ENCODE peak calls at places on chromosomes 16 and 17, in seven cellular contexts. E is epithelial cell of esophagus, P is lower leg skin, X is hepatocyte, C is A673, Y is HCT116, N is choroid plexus epithelial cell. Q is an unnamed sample.

GRCh38 chr17:38328620-38329019 is 15.1 kb downstream of the GPR179 start:
- DNase-seq in E (no peak), P (no peak), X (peak; percentile 1), C (no peak), Y (no peak), N (no peak), Q (no peak)

GRCh38 chr17:75352079-75352569 is 53.4 kb downstream of the GRB2 start:
- DNase-seq in E (peak; percentile 78), P (no peak), X (peak; percentile 60), C (no peak), Y (no peak), N (peak; percentile 27), Q (no peak)

GRCh38 chr16:29994613-29995329 is 646 bp downstream of the HIRIP3 start:
- DNase-seq in E (peak; percentile 91), P (peak; percentile 56), X (no peak), C (peak; percentile 36), Y (no peak), N (peak; percentile 42), Q (no peak)

GRCh38 chr16:8850279-8850885 is 18.4 kb downstream of the CARHSP1 start:
- DNase-seq in E (peak; percentile 91), P (no peak), X (no peak), C (no peak), Y (no peak), N (peak; percentile 82), Q (no peak)

GRCh38 chr17:77647531-77647930 is 311.0 kb upstream of the TNRC6C start:
- DNase-seq in E (no peak), P (no peak), X (no peak), C (no peak), Y (no peak), N (no peak), Q (no peak)

GRCh38 chr16:6482861-6483530 is 849.6 kb upstream of the RBFOX1 start:
- DNase-seq in E (no peak), P (no peak), X (no peak), C (no peak), Y (no peak), N (no peak), Q (no peak)

GRCh38 chr16:89687092-89687940 is 827 bp downstream of the CDK10 start:
- DNase-seq in E (peak; percentile 47), P (no peak), X (peak; percentile 91), C (no peak), Y (no peak), N (peak; percentile 63), Q (no peak)

GRCh38 chr16:85894266-85894665 is 4.7 kb upstream of the IRF8 start:
- DNase-seq in E (no peak), P (no peak), X (no peak), C (no peak), Y (peak; percentile 38), N (no peak), Q (no peak)

GRCh38 chr16:57003439-57004386 is 14.4 kb downstream of the NLRC5 start:
- DNase-seq in E (no peak), P (no peak), X (no peak), C (no peak), Y (no peak), N (no peak), Q (no peak)

GRCh38 chr16:67928147-67928546 is 3.5 kb downstream of the CTRL start:
- DNase-seq in E (no peak), P (no peak), X (no peak), C (no peak), Y (no peak), N (no peak), Q (no peak)

GRCh38 chr17:41649923-41650519 is 25.6 kb upstream of the KRT17 start:
- DNase-seq in E (no peak), P (no peak), X (no peak), C (no peak), Y (no peak), N (no peak), Q (no peak)

GRCh38 chr17:5694507-5694906 is 110.2 kb upstream of the NLRP1 start:
- DNase-seq in E (no peak), P (no peak), X (no peak), C (peak; percentile 66), Y (no peak), N (no peak), Q (no peak)

GRCh38 chr17:55577687-55578086 is 66.4 kb upstream of the SMIM36 start:
- DNase-seq in E (no peak), P (no peak), X (no peak), C (no peak), Y (no peak), N (peak; percentile 46), Q (no peak)

GRCh38 chr16:80347002-80347401 is 193.8 kb upstream of the DYNLRB2 start:
- DNase-seq in E (no peak), P (no peak), X (no peak), C (no peak), Y (no peak), N (no peak), Q (no peak)

GRCh38 chr16:72649254-72649944 is 398.5 kb downstream of the ZFHX3 start:
- DNase-seq in E (no peak), P (no peak), X (no peak), C (no peak), Y (no peak), N (no peak), Q (no peak)

GRCh38 chr16:15427648-15428239 is 6.6 kb upstream of the BMERB1 start:
- DNase-seq in E (peak; percentile 45), P (peak; percentile 49), X (peak; percentile 57), C (peak; percentile 87), Y (peak; percentile 50), N (peak; percentile 94), Q (no peak)

GRCh38 chr16:58035356-58036170 is 10.0 kb downstream of the MMP15 start:
- DNase-seq in E (no peak), P (no peak), X (no peak), C (no peak), Y (no peak), N (no peak), Q (no peak)

GRCh38 chr16:85029413-85029794 is 1.8 kb downstream of the KIAA0513 start:
- DNase-seq in E (peak; percentile 80), P (no peak), X (peak; percentile 69), C (peak; percentile 46), Y (no peak), N (no peak), Q (no peak)

DNA sequence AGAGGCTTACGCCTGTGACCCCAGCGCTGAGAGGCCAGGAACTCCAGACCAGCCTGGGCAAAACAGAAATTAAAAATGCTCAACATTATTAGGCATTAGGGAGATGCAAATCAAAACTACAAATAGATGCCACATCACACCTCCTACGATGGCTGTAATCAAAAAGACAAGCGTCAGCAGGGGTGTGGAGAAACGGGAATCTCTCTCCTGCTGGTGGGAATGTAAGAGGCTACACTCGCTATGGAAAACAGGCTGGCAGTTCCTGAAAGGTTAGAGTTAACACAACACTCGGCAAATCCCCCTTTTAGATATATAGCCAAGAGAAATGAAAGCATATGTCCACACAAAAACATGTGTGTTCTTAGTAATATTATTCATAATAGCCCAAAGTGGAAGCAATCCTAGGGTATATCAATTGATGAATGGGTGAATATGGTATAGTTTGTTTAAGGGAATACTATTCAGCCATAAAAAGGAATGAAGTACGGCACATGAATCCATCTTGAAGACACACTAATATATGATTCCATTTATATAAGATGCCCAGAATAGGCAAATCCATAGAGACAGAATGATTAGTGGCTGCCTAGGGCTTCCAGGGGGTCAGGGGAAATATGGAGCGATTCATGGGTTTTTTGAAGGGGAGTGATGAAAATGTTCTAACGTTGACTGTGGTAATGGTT is 1.8 kb upstream of the NPRL3 start:
- DNase-seq in E (no peak), P (no peak), X (no peak), C (no peak), Y (no peak), N (no peak), Q (no peak)
- TF ChIP-seq CTCF in E (no peak), P (no peak), X (no peak), C (no peak), Y (no peak), N (no peak), Q (no peak)

GRCh38 chr16:66660422-66661209 is 35.9 kb downstream of the CMTM4 start:
- DNase-seq in E (peak; percentile 82), P (peak; percentile 43), X (peak; percentile 84), C (peak; percentile 67), Y (no peak), N (peak; percentile 90), Q (no peak)
- TF ChIP-seq CTCF in E (peak; percentile 38), P (no peak), X (peak; percentile 33), C (peak; percentile 15), Y (no peak), N (peak; percentile 61), Q (peak; percentile 18)

DNA sequence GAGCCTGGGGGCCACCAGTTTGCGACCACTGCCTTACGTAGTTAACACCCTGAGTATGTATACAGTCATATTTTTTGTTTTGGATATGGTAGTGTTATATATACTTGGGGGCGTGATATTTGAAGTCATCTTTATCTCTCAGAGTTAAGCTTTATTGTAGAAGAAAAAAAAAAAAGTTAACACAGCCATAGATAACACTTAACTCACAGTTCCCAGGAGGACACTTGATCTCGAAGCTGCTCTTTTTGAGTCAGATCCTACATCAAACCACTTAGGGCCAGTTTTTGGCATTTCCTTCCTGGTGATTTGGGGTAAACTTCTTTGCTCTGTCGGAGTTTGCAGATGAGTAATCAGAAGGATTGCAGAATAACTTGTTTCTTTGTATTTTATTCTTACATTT is 5.8 kb downstream of the ITPRIPL2 start:
- DNase-seq in E (peak; percentile 77), P (no peak), X (no peak), C (peak; percentile 69), Y (no peak), N (peak; percentile 90), Q (no peak)
- TF ChIP-seq CTCF in E (no peak), P (no peak), X (no peak), C (no peak), Y (no peak), N (no peak), Q (no peak)

GRCh38 chr17:10318540-10318939 is 54.3 kb downstream of the MYH13 start:
- DNase-seq in E (no peak), P (no peak), X (no peak), C (no peak), Y (no peak), N (no peak), Q (no peak)

GRCh38 chr17:10314332-10314731 is 58.5 kb downstream of the MYH13 start:
- DNase-seq in E (no peak), P (no peak), X (no peak), C (no peak), Y (no peak), N (no peak), Q (no peak)

GRCh38 chr17:10313037-10313672 is 59.7 kb downstream of the MYH13 start:
- DNase-seq in E (no peak), P (no peak), X (no peak), C (no peak), Y (no peak), N (no peak), Q (no peak)

DNA sequence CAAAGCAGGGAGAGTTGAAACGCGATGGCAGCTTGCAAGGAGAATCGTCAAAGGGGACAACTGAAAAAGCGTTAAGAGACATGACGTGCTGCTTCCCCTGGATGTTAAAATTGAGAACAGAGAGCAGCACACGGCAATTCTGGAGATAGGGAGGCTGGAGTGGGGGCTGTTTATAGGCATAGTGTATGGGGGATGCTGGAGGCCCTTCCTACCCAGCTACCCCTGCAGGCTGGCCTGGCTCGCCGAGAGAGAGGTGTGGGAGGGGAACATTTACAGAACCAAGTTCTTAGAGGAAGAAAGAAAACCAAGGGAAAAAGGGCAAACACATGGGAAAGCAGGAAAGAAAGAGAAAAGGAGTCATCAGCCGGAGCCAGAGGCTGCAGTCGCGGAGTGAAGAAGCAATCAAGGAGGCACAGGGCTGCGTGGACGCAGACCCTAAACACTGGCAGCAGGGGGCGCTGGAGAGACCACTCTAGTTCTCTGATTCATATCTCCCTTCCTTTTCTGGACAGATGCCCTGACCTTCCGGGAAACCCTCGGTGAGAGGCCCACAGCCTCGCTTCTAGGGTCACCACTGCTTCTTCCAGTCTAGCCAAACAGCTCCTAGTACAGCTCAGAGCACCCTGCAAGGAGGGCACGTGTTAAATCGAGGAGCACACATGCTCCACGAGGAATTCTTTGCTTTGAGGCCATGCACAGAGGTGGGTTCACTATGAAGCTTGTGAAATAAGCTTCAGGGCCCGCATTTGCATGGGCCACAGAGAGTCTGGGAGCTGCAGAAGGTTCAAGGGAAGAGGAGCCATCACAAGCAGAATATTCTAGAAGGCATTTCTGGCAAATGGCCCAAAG is 55.6 kb downstream of the MYH13 start:
- DNase-seq in E (no peak), P (peak; percentile 61), X (peak; percentile 72), C (peak; percentile 64), Y (peak; percentile 31), N (peak; percentile 28), Q (no peak)
- TF ChIP-seq CTCF in E (no peak), P (no peak), X (peak; percentile 53), C (peak; percentile 85), Y (peak; percentile 83), N (peak; percentile 44), Q (peak; percentile 48)